ENCODE peak calls at places on chromosomes 12 and 14, in six cellular contexts. C is HepG2, E is K562, J is HCT116, N is H1, G is SK-N-SH. D is an unnamed sample.

GRCh38 chr14:55102141-55102547 is 26.9 kb upstream of the LGALS3 start:
- DNase-seq in J (no peak), G (peak; percentile 69), N (peak; percentile 49), E (no peak), C (peak; percentile 54), D (peak; percentile 96)

GRCh38 chr14:94355191-94355794 is 32.2 kb upstream of the SERPINA6 start:
- DNase-seq in E (no peak), J (no peak), N (peak; percentile 56), C (peak; percentile 85), G (no peak), D (peak; percentile 94)

GRCh38 chr12:52235822-52236291 is 2.8 kb downstream of the KRT7 start:
- DNase-seq in N (no peak), G (peak; percentile 9), J (no peak), C (no peak), E (no peak), D (peak; percentile 95)

GRCh38 chr14:70845601-70846000 is 36.3 kb upstream of the MAP3K9 start:
- DNase-seq in C (no peak), N (no peak), G (no peak), E (no peak), J (no peak), D (no peak)

GRCh38 chr14:68450391-68451120 is 342.3 kb downstream of the ZFP36L1 start:
- DNase-seq in E (no peak), N (no peak), J (no peak), G (no peak), C (no peak), D (no peak)

GRCh38 chr12:109637341-109637740 is 63.7 kb downstream of the MVK start:
- DNase-seq in C (no peak), E (no peak), N (no peak), J (no peak), G (peak; percentile 73), D (no peak)

GRCh38 chr14:104706733-104707628 is 17.0 kb upstream of the ADSS1 start:
- DNase-seq in G (no peak), J (no peak), E (no peak), C (no peak), N (no peak), D (no peak)

GRCh38 chr12:111406474-111407370 is 999 bp downstream of the SH2B3 start:
- DNase-seq in N (no peak), E (no peak), G (peak; percentile 44), J (no peak), C (no peak), D (no peak)

GRCh38 chr12:51270847-51271518 is 768 bp upstream of the SMAGP start:
- DNase-seq in C (peak; percentile 56), G (no peak), N (no peak), J (peak; percentile 61), E (no peak), D (peak; percentile 51)

GRCh38 chr12:52395761-52396434 is 10.2 kb downstream of the KRT82 start:
- DNase-seq in C (peak; percentile 33), E (peak; percentile 57), N (peak; percentile 81), J (peak; percentile 75), G (no peak), D (peak; percentile 71)

GRCh38 chr12:19390208-19390607 is 49.1 kb upstream of the AEBP2 start:
- DNase-seq in G (no peak), N (no peak), C (no peak), J (no peak), E (no peak), D (no peak)

GRCh38 chr14:70317091-70317968 is 42.2 kb downstream of the COX16 start:
- DNase-seq in G (no peak), C (no peak), N (no peak), J (no peak), E (no peak), D (no peak)

GRCh38 chr12:121894633-121895032 is 6.0 kb downstream of the PSMD9 start:
- DNase-seq in N (no peak), J (no peak), G (peak; percentile 49), C (peak; percentile 78), E (no peak), D (peak; percentile 53)

GRCh38 chr14:91317381-91318313 is 73.1 kb upstream of the GPR68 start:
- DNase-seq in E (peak; percentile 18), N (no peak), G (no peak), C (no peak), J (no peak), D (peak; percentile 23)

GRCh38 chr12:69688496-69689427 is 10.3 kb downstream of the BEST3 start:
- DNase-seq in C (peak; percentile 44), E (peak; percentile 30), J (peak; percentile 80), N (peak; percentile 71), G (peak; percentile 23), D (no peak)

GRCh38 chr14:105398044-105398725 is at the start of gene TEX22:
- DNase-seq in G (peak; percentile 99), E (peak; percentile 84), J (peak; percentile 31), C (peak; percentile 61), N (peak; percentile 43), D (peak; percentile 82)

GRCh38 chr14:23066855-23067744 is 9.8 kb upstream of the CDH24 start:
- DNase-seq in N (no peak), C (no peak), G (no peak), E (no peak), J (no peak), D (no peak)

GRCh38 chr12:107372229-107372658 is 278.9 kb upstream of the CRY1 start:
- DNase-seq in E (no peak), N (no peak), C (no peak), G (no peak), J (no peak), D (no peak)

GRCh38 chr12:33586576-33586975 is 147.0 kb upstream of the SYT10 start:
- DNase-seq in J (no peak), C (no peak), E (no peak), N (no peak), G (no peak), D (no peak)

GRCh38 chr12:124762791-124763593 is 100.7 kb downstream of the SCARB1 start:
- DNase-seq in E (no peak), N (no peak), C (no peak), G (no peak), J (no peak), D (no peak)

GRCh38 chr12:57811028-57811755 is 7.3 kb downstream of the AVIL start:
- DNase-seq in J (no peak), N (no peak), E (no peak), G (no peak), C (no peak), D (no peak)

GRCh38 chr14:95535226-95536021 is 574 bp downstream of the GLRX5 start:
- DNase-seq in J (no peak), E (peak; percentile 29), G (peak; percentile 63), C (no peak), N (no peak), D (no peak)

GRCh38 chr14:32307881-32308582 is 21.1 kb upstream of the AKAP6 start:
- DNase-seq in J (no peak), E (no peak), C (peak; percentile 77), N (no peak), G (no peak), D (peak; percentile 45)

GRCh38 chr12:27176765-27177164 is 67.3 kb upstream of the STK38L start:
- DNase-seq in G (no peak), J (no peak), N (no peak), E (no peak), C (no peak), D (no peak)

DNA sequence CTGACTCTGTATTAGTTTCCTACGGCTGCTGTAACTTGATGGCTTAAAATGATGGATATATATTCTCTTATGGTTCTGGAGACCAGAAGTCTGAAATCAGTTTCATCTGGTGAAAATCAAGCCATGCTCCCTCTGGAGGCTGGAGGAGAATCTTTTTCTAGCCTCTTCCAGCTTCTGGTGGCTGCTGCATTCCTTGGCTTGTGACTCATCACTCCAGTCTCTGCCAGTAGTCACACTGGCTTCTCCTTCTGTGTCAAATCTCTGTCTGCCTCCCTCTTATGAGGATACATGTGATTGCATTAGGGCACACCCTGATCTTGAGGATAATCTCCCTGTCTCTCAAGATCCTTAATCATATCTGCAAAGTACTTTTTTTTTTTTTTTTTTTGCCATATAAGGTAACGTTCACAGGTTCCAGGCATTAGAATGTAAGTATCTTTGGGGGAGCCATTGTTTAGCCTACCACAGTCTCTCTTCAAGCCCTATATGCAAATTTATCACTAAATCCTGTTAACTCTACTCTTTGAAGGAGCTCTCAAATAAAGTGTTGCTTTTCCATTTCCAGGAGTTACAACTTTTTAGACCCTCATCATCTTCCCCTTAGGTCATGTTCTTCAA is 17.8 kb downstream of the DNAL1 start:
- DNase-seq in G (peak; percentile 15), J (peak; percentile 85), E (peak; percentile 33), C (peak; percentile 60), N (peak; percentile 39), D (peak; percentile 88)
- TF ChIP-seq JUND in G (peak; percentile 86), J (peak; percentile 86), E (peak; percentile 87), C (no peak), N (peak; percentile 91), D (peak; percentile 54)

GRCh38 chr12:89347325-89347829 is 4.9 kb downstream of the DUSP6 start:
- DNase-seq in J (no peak), G (no peak), N (no peak), E (no peak), C (no peak), D (no peak)
- TF ChIP-seq JUND in J (no peak), G (no peak), N (no peak), E (no peak), C (no peak), D (no peak)

DNA sequence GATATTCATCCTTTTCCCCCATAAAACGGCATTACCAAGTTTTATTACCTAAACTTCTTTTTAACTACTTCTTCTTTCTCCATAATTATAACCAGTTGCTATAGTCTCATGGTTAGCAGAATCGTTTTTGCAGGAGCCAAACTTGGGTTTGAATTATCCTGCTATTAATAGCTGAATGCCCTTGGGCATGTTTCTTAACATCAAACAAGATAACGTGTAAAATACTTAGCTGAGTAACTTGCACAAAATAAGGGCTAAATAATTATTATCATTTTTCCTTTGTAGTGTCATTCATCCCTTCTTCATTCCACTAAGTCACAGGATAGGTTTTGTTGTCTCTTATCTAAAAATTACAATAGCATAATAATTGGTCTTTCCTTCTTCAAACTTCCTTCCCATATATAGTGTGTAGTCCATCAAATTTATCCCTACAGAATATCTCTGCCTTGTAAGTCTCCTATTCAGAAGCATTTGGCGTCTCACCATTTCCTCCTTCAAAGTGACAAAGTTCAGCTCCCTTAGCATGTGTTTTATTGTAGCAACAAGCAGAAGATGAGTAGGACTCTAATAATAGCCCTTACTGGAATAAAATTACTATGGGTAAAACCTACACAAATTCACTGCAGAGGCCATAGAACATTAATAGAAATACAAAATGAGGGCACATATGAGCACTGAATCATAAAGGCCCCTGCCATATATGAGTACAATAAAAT is 63.8 kb downstream of the FAR2 start:
- DNase-seq in N (no peak), E (no peak), G (no peak), C (no peak), J (no peak), D (no peak)
- TF ChIP-seq JUND in N (no peak), E (no peak), G (no peak), C (no peak), J (no peak), D (no peak)

GRCh38 chr12:93111791-93112208 is 182.7 kb upstream of the EEA1 start:
- DNase-seq in J (no peak), N (no peak), C (no peak), E (no peak), G (no peak), D (peak; percentile 42)

GRCh38 chr12:93116632-93117031 is 187.5 kb upstream of the EEA1 start:
- DNase-seq in E (no peak), C (no peak), N (no peak), J (no peak), G (no peak), D (no peak)

GRCh38 chr12:93115198-93115601 is 186.1 kb upstream of the EEA1 start:
- DNase-seq in G (peak; percentile 20), N (no peak), J (no peak), E (peak; percentile 75), C (no peak), D (no peak)

GRCh38 chr12:93115646-93116045 is 186.6 kb upstream of the EEA1 start:
- DNase-seq in J (no peak), N (no peak), E (peak; percentile 24), G (no peak), C (no peak), D (no peak)

GRCh38 chr12:93113317-93114006 is 184.4 kb upstream of the EEA1 start:
- DNase-seq in C (no peak), E (no peak), J (no peak), G (no peak), N (no peak), D (no peak)
- TF ChIP-seq JUND in C (no peak), E (no peak), J (no peak), G (no peak), N (no peak), D (no peak)